ENCODE peak calls at places on chromosomes 5 and 9, in seven cellular contexts. U is lower lobe of right lung; K is ascending aorta; B is tibial nerve; P is PC-3; G is thyroid gland; Q is effector memory CD4-positive, alpha-beta T cell. M is an unnamed sample.

GRCh38 chr9:17134843-17135577 is at the start of gene CNTLN:
- DNase-seq in U (peak; percentile 93), K (peak; percentile 97), B (peak; percentile 92), P (peak; percentile 88), G (peak; percentile 98), Q (no peak), M (no peak)

GRCh38 chr5:19676895-19677294 is 311.1 kb downstream of the CDH18 start:
- DNase-seq in U (no peak), K (no peak), B (no peak), P (no peak), G (no peak), Q (no peak), M (no peak)

GRCh38 chr5:103973669-103974068 is 411.1 kb upstream of the NUDT12 start:
- DNase-seq in U (no peak), K (no peak), B (no peak), P (peak; percentile 27), G (no peak), Q (no peak), M (no peak)

GRCh38 chr5:31052937-31053658 is 140.4 kb upstream of the CDH6 start:
- DNase-seq in U (no peak), K (no peak), B (no peak), P (peak; percentile 77), G (no peak), Q (no peak), M (no peak)

GRCh38 chr9:89079421-89079820 is 88.2 kb downstream of the S1PR3 start:
- DNase-seq in U (no peak), K (no peak), B (no peak), P (no peak), G (no peak), Q (no peak), M (no peak)

GRCh38 chr9:131411719-131412681 is 18.1 kb downstream of the PRRC2B start:
- DNase-seq in U (no peak), K (no peak), B (no peak), P (no peak), G (no peak), Q (no peak), M (no peak)

GRCh38 chr5:38462972-38463633 is 93.3 kb downstream of the LIFR start:
- DNase-seq in U (no peak), K (no peak), B (no peak), P (peak; percentile 88), G (no peak), Q (no peak), M (no peak)

GRCh38 chr5:112417931-112418358 is 1.1 kb downstream of the EPB41L4A start:
- DNase-seq in U (peak; percentile 65), K (peak; percentile 65), B (no peak), P (peak; percentile 9), G (peak; percentile 70), Q (no peak), M (no peak)

GRCh38 chr9:7172445-7173115 is 414.8 kb downstream of the KDM4C start:
- DNase-seq in U (no peak), K (no peak), B (no peak), P (no peak), G (no peak), Q (no peak), M (no peak)

GRCh38 chr5:114305402-114306207 is 56.3 kb upstream of the KCNN2 start:
- DNase-seq in U (no peak), K (no peak), B (no peak), P (peak; percentile 5), G (no peak), Q (no peak), M (no peak)

GRCh38 chr5:75021229-75021628 is 31.1 kb downstream of the GCNT4 start:
- DNase-seq in U (no peak), K (no peak), B (no peak), P (no peak), G (no peak), Q (no peak), M (no peak)

DNA sequence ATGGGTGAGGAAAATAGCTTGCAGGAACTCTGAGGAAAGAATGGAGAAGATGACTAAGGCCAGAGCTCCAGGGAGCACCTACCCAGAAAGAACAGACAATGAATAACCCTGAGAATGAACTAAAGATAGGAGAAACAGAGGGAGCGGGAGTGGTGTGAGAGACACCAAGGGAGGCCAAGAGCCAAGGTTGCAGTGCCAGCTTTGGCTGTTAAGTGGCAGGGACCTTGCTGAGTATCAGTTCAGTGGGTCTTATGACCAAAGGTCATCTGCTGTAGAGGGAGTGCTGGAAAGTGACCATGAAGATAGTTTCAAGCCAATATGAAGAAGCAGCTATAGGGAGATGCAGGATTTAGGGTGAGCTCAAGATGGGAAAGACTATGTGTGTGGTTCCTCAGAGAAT is 16.7 kb downstream of the P4HA2 start:
- DNase-seq in U (no peak), K (no peak), B (no peak), P (no peak), G (no peak), Q (no peak), M (no peak)
- H3K36me3 ChIP-seq in U (peaks cover 69% of the 10 kb centered on the region), K (peaks cover 59% of the 10 kb centered on the region), B (peaks cover 70% of the 10 kb centered on the region), P (peaks cover 7% of the 10 kb centered on the region), G (peaks cover 25% of the 10 kb centered on the region), Q (no peaks in the 10 kb centered on the region), M (no peaks in the 10 kb centered on the region)

GRCh38 chr5:69503144-69503488 is 10.5 kb downstream of the OCLN start:
- DNase-seq in U (no peak), K (no peak), B (no peak), P (peak; percentile 41), G (no peak), Q (no peak), M (no peak)

GRCh38 chr5:69497006-69497520 is 4.5 kb downstream of the OCLN start:
- DNase-seq in U (no peak), K (no peak), B (no peak), P (no peak), G (no peak), Q (no peak), M (no peak)

GRCh38 chr5:69502375-69503143 is 10.0 kb downstream of the OCLN start:
- DNase-seq in U (no peak), K (no peak), B (no peak), P (peak; percentile 42), G (no peak), Q (no peak), M (no peak)

GRCh38 chr5:69494481-69494880 is 1.9 kb downstream of the OCLN start:
- DNase-seq in U (no peak), K (no peak), B (no peak), P (no peak), G (no peak), Q (no peak), M (no peak)

GRCh38 chr5:69498384-69498783 is 5.8 kb downstream of the OCLN start:
- DNase-seq in U (no peak), K (no peak), B (no peak), P (peak; percentile 52), G (no peak), Q (no peak), M (no peak)
- H3K27ac ChIP-seq in U (no peak overlapping the region), K (no peak overlapping the region), B (no peak overlapping the region), P (peak overlapping the region; percentile 41), G (no peak overlapping the region), Q (no peak overlapping the region), M (no peak overlapping the region)

GRCh38 chr5:170865622-170866021 is 3.8 kb downstream of the RANBP17 start:
- DNase-seq in U (no peak), K (no peak), B (no peak), P (no peak), G (no peak), Q (no peak), M (no peak)

GRCh38 chr5:170863646-170864045 is 1.8 kb downstream of the RANBP17 start:
- DNase-seq in U (no peak), K (no peak), B (no peak), P (no peak), G (no peak), Q (no peak), M (no peak)

GRCh38 chr5:170861855-170862766 is at the start of gene RANBP17:
- DNase-seq in U (peak; percentile 76), K (peak; percentile 63), B (no peak), P (peak; percentile 32), G (peak; percentile 49), Q (no peak), M (no peak)

DNA sequence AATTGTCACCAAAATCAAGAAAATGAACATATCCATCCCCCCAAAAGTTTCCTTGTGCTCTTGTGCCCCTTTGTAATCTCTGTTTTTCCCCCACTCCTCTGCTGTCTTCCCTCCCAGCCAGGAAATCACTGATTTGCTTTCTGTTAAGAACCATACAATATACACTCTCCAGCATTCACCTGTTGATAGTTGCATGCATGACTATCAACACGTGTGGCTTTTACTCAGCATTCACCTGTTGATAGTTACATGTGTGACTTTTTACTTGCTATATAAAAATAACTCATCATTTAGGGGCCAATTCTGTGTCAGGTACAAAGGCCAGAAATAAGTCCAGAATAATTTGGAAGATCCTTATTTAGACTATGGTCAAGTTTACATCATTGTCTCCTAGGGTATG is 6.0 kb downstream of the RANBP17 start:
- DNase-seq in U (no peak), K (no peak), B (no peak), P (no peak), G (no peak), Q (no peak), M (no peak)
- H3K36me3 ChIP-seq in U (no peaks in the 10 kb centered on the region), K (no peaks in the 10 kb centered on the region), B (no peaks in the 10 kb centered on the region), P (no peaks in the 10 kb centered on the region), G (no peaks in the 10 kb centered on the region), Q (no peaks in the 10 kb centered on the region), M (no peaks in the 10 kb centered on the region)

GRCh38 chr9:95071450-95071849 is 246.1 kb downstream of the FANCC start:
- DNase-seq in U (no peak), K (no peak), B (no peak), P (no peak), G (no peak), Q (no peak), M (no peak)
- H3K27ac ChIP-seq in U (no peak overlapping the region), K (peak overlapping the region; percentile 84), B (peak overlapping the region; percentile 94), P (no peak overlapping the region), G (peak overlapping the region; percentile 63), Q (no peak overlapping the region), M (no peak overlapping the region)

GRCh38 chr5:67827521-67827920 is 388.0 kb upstream of the PIK3R1 start:
- DNase-seq in U (no peak), K (no peak), B (no peak), P (no peak), G (no peak), Q (no peak), M (no peak)
- H3K36me3 ChIP-seq in U (no peaks in the 10 kb centered on the region), K (no peaks in the 10 kb centered on the region), B (no peaks in the 10 kb centered on the region), P (no peaks in the 10 kb centered on the region), G (no peaks in the 10 kb centered on the region), Q (no peaks in the 10 kb centered on the region), M (no peaks in the 10 kb centered on the region)

GRCh38 chr9:127783111-127783621 is 2.7 kb upstream of the CDK9 start:
- DNase-seq in U (peak; percentile 84), K (peak; percentile 77), B (no peak), P (no peak), G (peak; percentile 40), Q (peak; percentile 78), M (no peak)
- H3K27ac ChIP-seq in U (peak overlapping the region; percentile 95), K (peak overlapping the region; percentile 40), B (peak overlapping the region; percentile 96), P (no peak overlapping the region), G (no peak overlapping the region), Q (peak overlapping the region; percentile 87), M (no peak overlapping the region)

M was measured in SK-N-MC.